ENCODE peak calls at places on chromosomes 6 and 20, in six cellular contexts. O is mucosa of descending colon, Q is AG09309, P is right atrium auricular region, Z is lower leg skin, W is A673. R is an unnamed sample.

GRCh38 chr6:105204331-105204730 is 24.5 kb upstream of the POPDC3 start:
- DNase-seq in Q (no peak), P (no peak), Z (no peak), O (no peak), W (no peak), R (no peak)

GRCh38 chr20:44914924-44915323 is 5.1 kb downstream of the PABPC1L start:
- DNase-seq in Z (no peak), P (no peak), W (no peak), O (no peak), Q (no peak), R (no peak)

GRCh38 chr6:143579703-143580102 is 68.2 kb upstream of the FUCA2 start:
- DNase-seq in P (peak), W (no peak), Z (peak), O (no peak), Q (peak), R (no peak)

GRCh38 chr6:139187489-139187888 is 52.6 kb downstream of the HECA start:
- DNase-seq in Z (no peak), P (no peak), W (no peak), Q (no peak), O (no peak), R (no peak)

GRCh38 chr20:10784337-10785183 is 110.8 kb upstream of the JAG1 start:
- DNase-seq in O (no peak), P (no peak), Z (no peak), W (no peak), Q (no peak), R (no peak)

GRCh38 chr6:149458196-149458595 is 26.6 kb downstream of the ZC3H12D start:
- DNase-seq in O (no peak), P (no peak), Z (no peak), W (no peak), Q (no peak), R (no peak)

GRCh38 chr6:54722328-54722727 is 124.2 kb upstream of the FAM83B start:
- DNase-seq in Z (no peak), W (no peak), Q (no peak), O (no peak), P (no peak), R (no peak)

GRCh38 chr20:19827818-19828217 is 69.8 kb downstream of the RIN2 start:
- DNase-seq in P (no peak), W (no peak), Q (no peak), O (no peak), Z (no peak), R (no peak)

GRCh38 chr20:18705906-18706305 is 107.7 kb upstream of the SCP2D1 start:
- DNase-seq in Z (no peak), O (no peak), Q (no peak), P (no peak), W (no peak), R (no peak)

GRCh38 chr6:148392611-148393160 is 50.0 kb downstream of the SASH1 start:
- DNase-seq in Q (no peak), O (no peak), W (no peak), Z (no peak), P (no peak), R (no peak)

GRCh38 chr6:139635401-139636130 is 261.1 kb upstream of the CITED2 start:
- DNase-seq in W (no peak), P (no peak), Q (no peak), Z (no peak), O (no peak), R (no peak)

GRCh38 chr6:62371840-62372239 is 85.8 kb upstream of the KHDRBS2 start:
- DNase-seq in Q (no peak), P (no peak), O (no peak), Z (no peak), W (no peak), R (no peak)

GRCh38 chr6:158606935-158607334 is 37.6 kb downstream of the DYNLT1 start:
- DNase-seq in O (no peak), Z (no peak), W (no peak), Q (no peak), P (no peak), R (no peak)

DNA sequence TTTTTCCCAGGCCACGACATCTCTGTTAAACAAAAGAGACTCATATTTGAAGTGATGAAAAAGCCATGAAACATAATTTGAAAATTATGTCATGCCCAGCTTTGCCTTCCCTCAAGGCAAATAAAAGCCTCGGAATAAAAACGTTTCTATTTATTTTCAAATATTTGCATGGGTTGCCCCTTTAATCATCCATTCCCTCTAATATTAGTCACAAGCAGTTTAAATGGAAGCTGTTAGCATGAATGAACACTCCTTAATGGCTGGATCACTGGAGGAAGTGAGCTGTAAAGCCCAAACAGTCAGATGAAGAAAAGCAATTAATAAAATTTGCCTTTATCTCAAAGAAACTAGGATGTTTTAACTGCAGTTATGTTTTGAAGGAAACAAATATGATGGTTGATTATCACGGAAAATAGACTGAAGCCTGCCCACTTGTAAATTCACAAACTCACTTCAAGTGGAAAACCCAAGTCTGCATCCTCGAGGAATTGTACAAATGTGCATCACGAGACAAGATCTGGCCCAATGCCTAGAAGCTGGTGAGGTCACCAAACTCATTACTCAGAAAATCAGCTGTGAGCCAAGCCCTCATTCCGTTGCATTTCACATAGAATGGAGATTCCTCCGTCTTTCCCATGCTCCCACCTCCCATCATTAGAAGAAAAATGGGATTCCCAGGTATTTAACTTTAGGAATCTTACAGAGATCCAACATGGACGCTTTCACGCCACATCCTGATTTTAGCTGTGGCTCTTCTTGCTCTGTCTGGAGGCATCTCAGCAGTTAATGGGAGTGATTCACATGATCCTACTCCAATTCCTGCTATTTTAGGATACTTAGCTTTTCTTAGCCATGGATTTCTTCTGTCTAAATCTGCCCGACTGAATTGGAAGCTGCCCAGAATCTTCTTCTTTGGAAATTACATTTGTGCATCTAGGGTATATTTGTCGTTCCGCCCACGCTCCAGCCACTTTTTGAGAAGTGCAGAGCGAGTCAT is 69.0 kb upstream of the STMND1 start:
- DNase-seq in Q (peak), Z (peak), O (no peak), P (peak), W (peak), R (no peak)
- H3K4me3 ChIP-seq in Q (peak), Z (no peak), O (no peak), P (no peak), W (no peak), R (no peak)

GRCh38 chr6:13764996-13765395 is 49.4 kb downstream of the MCUR1 start:
- DNase-seq in Q (no peak), Z (no peak), P (no peak), W (no peak), O (no peak), R (no peak)

GRCh38 chr6:13763740-13764381 is 50.5 kb downstream of the MCUR1 start:
- DNase-seq in W (no peak), Q (no peak), O (no peak), P (no peak), Z (no peak), R (no peak)

GRCh38 chr6:13766201-13766634 is 48.1 kb downstream of the MCUR1 start:
- DNase-seq in W (peak), O (no peak), P (no peak), Z (no peak), Q (peak), R (no peak)

GRCh38 chr6:13767121-13767794 is 47.1 kb downstream of the MCUR1 start:
- DNase-seq in P (peak), W (peak), O (no peak), Z (peak), Q (no peak), R (peak)

GRCh38 chr6:13765570-13765969 is 48.8 kb downstream of the MCUR1 start:
- DNase-seq in O (no peak), P (no peak), Q (no peak), W (no peak), Z (no peak), R (no peak)
- H3K4me3 ChIP-seq in O (no peak), P (no peak), Q (no peak), W (no peak), Z (no peak), R (no peak)

GRCh38 chr20:61940491-61940890 is 125.2 kb downstream of the TAF4 start:
- DNase-seq in O (peak), Q (no peak), Z (no peak), W (no peak), P (no peak), R (no peak)
- H3K4me3 ChIP-seq in O (no peak), Q (no peak), Z (no peak), W (no peak), P (no peak), R (no peak)

GRCh38 chr20:24979036-24979960 is 13.3 kb downstream of the APMAP start:
- DNase-seq in P (peak), W (no peak), O (no peak), Q (no peak), Z (peak), R (no peak)
- H3K4me3 ChIP-seq in P (no peak), W (no peak), O (no peak), Q (no peak), Z (no peak), R (no peak)

GRCh38 chr6:35919827-35920751 is 809 bp downstream of the SRPK1 start:
- DNase-seq in Z (no peak), W (peak), P (peak), Q (no peak), O (peak), R (peak)
- H3K4me3 ChIP-seq in Z (peak), W (peak), P (peak), Q (peak), O (peak), R (peak)

GRCh38 chr6:124903797-124904196 is 58.4 kb upstream of the RNF217 start:
- DNase-seq in P (no peak), O (no peak), Z (no peak), W (no peak), Q (no peak), R (no peak)

GRCh38 chr6:124913056-124913455 is 49.2 kb upstream of the RNF217 start:
- DNase-seq in P (no peak), Q (no peak), O (no peak), W (no peak), Z (no peak), R (no peak)

GRCh38 chr6:124907596-124907995 is 54.6 kb upstream of the RNF217 start:
- DNase-seq in O (no peak), Q (no peak), P (no peak), Z (no peak), W (no peak), R (no peak)
- H3K4me3 ChIP-seq in O (no peak), Q (no peak), P (no peak), Z (no peak), W (no peak), R (no peak)

DNA sequence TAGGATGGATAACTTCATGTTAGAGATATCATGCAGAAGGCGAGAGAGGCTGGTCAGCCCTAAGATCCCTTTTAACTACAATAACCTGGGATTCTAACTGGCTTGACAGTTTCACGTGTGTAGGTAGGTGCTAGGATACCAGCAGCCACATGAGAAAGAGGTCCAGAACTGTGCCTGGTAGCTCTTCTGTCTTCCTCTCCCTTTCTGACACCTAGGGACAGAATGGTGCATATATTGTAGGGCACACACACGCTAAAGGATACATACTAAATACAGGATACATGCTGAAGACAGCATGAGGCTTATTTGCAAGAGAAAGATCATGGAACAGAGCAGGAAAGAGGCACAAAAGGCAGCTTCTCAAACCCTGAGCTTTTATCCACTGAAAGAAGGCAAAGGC is 3.4 kb downstream of the SLC22A23 start:
- DNase-seq in P (no peak), Q (no peak), O (no peak), W (no peak), Z (no peak), R (no peak)
- H3K4me3 ChIP-seq in P (no peak), Q (no peak), O (no peak), W (no peak), Z (no peak), R (no peak)

GRCh38 chr20:3900187-3900604 is 11.0 kb downstream of the PANK2 start:
- DNase-seq in Q (no peak), P (no peak), O (no peak), W (no peak), Z (peak), R (no peak)

GRCh38 chr20:3902041-3902440 is 12.9 kb downstream of the PANK2 start:
- DNase-seq in W (no peak), O (no peak), Z (peak), Q (no peak), P (no peak), R (no peak)

GRCh38 chr20:3902446-3902845 is 13.3 kb downstream of the PANK2 start:
- DNase-seq in O (no peak), P (no peak), W (no peak), Z (no peak), Q (no peak), R (no peak)

GRCh38 chr20:3898639-3899038 is 9.5 kb downstream of the PANK2 start:
- DNase-seq in Z (no peak), O (no peak), W (no peak), Q (no peak), P (no peak), R (no peak)

GRCh38 chr20:3901028-3901746 is 12.0 kb downstream of the PANK2 start:
- DNase-seq in W (no peak), P (no peak), Q (no peak), O (no peak), Z (peak), R (no peak)
- H3K4me3 ChIP-seq in W (no peak), P (no peak), Q (no peak), O (no peak), Z (no peak), R (peak)

GRCh38 chr6:157226026-157226639 is 97.2 kb downstream of the TMEM242 start:
- DNase-seq in Q (peak), P (peak), Z (peak), W (no peak), O (no peak), R (no peak)

GRCh38 chr6:157226761-157227160 is 96.6 kb downstream of the TMEM242 start:
- DNase-seq in O (no peak), Q (no peak), P (no peak), W (no peak), Z (peak), R (no peak)

GRCh38 chr6:157229219-157229607 is 94.1 kb downstream of the TMEM242 start:
- DNase-seq in W (no peak), O (no peak), Q (no peak), P (peak), Z (no peak), R (no peak)

GRCh38 chr6:157228421-157229218 is 94.7 kb downstream of the TMEM242 start:
- DNase-seq in P (peak), Q (no peak), W (no peak), Z (peak), O (no peak), R (no peak)

GRCh38 chr6:157227202-157228166 is 95.8 kb downstream of the TMEM242 start:
- DNase-seq in W (peak), Q (no peak), Z (peak), O (peak), P (peak), R (peak)
- H3K4me3 ChIP-seq in W (no peak), Q (no peak), Z (no peak), O (no peak), P (no peak), R (no peak)

GRCh38 chr6:2114100-2114499 is 131.3 kb downstream of the GMDS start:
- DNase-seq in Q (no peak), O (no peak), P (no peak), W (no peak), Z (no peak), R (no peak)

GRCh38 chr6:2111162-2111677 is 134.2 kb downstream of the GMDS start:
- DNase-seq in Z (no peak), O (no peak), W (no peak), Q (peak), P (no peak), R (no peak)

GRCh38 chr6:2108700-2109306 is 136.6 kb downstream of the GMDS start:
- DNase-seq in P (no peak), O (no peak), W (peak), Q (no peak), Z (no peak), R (no peak)

GRCh38 chr6:2109796-2110195 is 135.6 kb downstream of the GMDS start:
- DNase-seq in Q (no peak), Z (no peak), W (no peak), P (no peak), O (no peak), R (no peak)

DNA sequence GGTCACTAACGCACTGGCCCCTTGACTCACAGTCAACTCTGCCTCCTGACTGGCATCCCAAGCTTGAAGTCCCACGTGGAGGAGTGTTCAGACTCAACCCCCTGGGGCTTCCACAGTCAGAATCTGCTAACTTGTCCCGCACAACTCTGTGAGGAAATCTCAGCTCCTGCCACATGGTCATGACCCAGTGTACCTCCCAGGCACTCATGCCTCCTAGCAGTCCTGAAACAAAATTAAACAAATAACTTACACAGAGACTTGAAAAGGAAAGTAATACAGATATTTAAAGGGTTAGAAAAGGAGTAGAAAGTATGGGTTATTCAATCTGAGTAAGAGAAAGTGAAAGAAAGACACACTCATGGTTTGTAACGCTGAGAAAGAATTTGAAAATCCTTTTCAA is 134.9 kb downstream of the GMDS start:
- DNase-seq in P (no peak), W (no peak), O (no peak), Q (no peak), Z (no peak), R (peak)
- H3K4me3 ChIP-seq in P (no peak), W (no peak), O (no peak), Q (peak), Z (no peak), R (peak)